ENCODE peak calls at places on chromosome 9, in ten cellular contexts. M, L, I, N, P, O, R, E, D and Z are unnamed samples.

GRCh38 chr9:85213650-85214607 is 527.8 kb downstream of the AGTPBP1 start:
- DNase-seq in P (no peak), O (no peak), I (no peak), N (no peak), E (no peak), L (no peak), D (no peak), M (peak), R (no peak), Z (no peak)

GRCh38 chr9:128551652-128552152 is 685 bp upstream of the SPTAN1 start:
- DNase-seq in M (peak), I (no peak), L (peak), R (no peak), P (no peak), D (no peak), O (peak), E (no peak), N (peak), Z (no peak)

GRCh38 chr9:126411948-126412284 is 85.3 kb downstream of the MVB12B start:
- DNase-seq in L (no peak), D (peak), M (no peak), O (no peak), I (no peak), N (no peak), R (no peak), E (no peak), P (no peak), Z (no peak)

GRCh38 chr9:83238871-83239624 is 176.1 kb upstream of the RASEF start:
- DNase-seq in N (no peak), I (no peak), L (no peak), E (no peak), O (no peak), M (peak), D (peak), R (no peak), P (no peak), Z (no peak)

GRCh38 chr9:135589596-135590485 is 28.3 kb downstream of the PAEP start:
- DNase-seq in O (peak), I (no peak), P (no peak), D (no peak), R (no peak), N (no peak), E (no peak), M (no peak), L (no peak), Z (no peak)

GRCh38 chr9:127139071-127139731 is 16.8 kb upstream of the ANGPTL2 start:
- DNase-seq in D (no peak), I (no peak), O (no peak), P (no peak), N (no peak), E (no peak), L (no peak), R (no peak), M (no peak), Z (no peak)

GRCh38 chr9:127854169-127854833 is at the start of gene ENG:
- DNase-seq in L (no peak), D (no peak), N (no peak), M (peak), E (peak), O (peak), P (peak), R (peak), I (peak), Z (no peak)

GRCh38 chr9:130333041-130334040 is 67.8 kb downstream of the HMCN2 start:
- DNase-seq in N (no peak), L (no peak), E (no peak), I (no peak), P (no peak), O (no peak), M (no peak), R (no peak), D (no peak), Z (no peak)

GRCh38 chr9:84782228-84782866 is 112.8 kb downstream of the NTRK2 start:
- DNase-seq in E (no peak), R (no peak), L (no peak), P (no peak), N (no peak), D (no peak), I (no peak), M (peak), O (no peak), Z (no peak)

GRCh38 chr9:87497604-87498045 is at the start of gene DAPK1:
- DNase-seq in M (peak), P (peak), D (no peak), O (peak), N (no peak), E (no peak), I (peak), R (peak), L (no peak), Z (no peak)

GRCh38 chr9:94714494-94714893 is 12.0 kb upstream of the AOPEP start:
- DNase-seq in P (no peak), M (no peak), O (no peak), I (no peak), N (no peak), E (no peak), L (no peak), R (no peak), D (no peak), Z (no peak)